ENCODE peak calls at places on chromosomes 13 and 19, in nine cellular contexts. X is stimulated activated CD4-positive, alpha-beta T cell treated with anti-CD3 and anti-CD28 coated beads, Interleukin-12 subunit alpha, Interleukin-12 subunit beta, amount 100 ng/mL, for 48 hours; N is ovary; H is BJ; M is CD4-positive, alpha-beta T cell; U is cerebellar nuclear complex; I is stomach; Q is NCI-H187 treated with DMSO at 0.1 percent for 48 hours; J is fibroblast of pulmonary artery. C is an unnamed sample.

GRCh38 chr13:46523972-46524737 is 28.8 kb upstream of the LRCH1 start:
- DNase-seq in X (no peak), N (no peak), H (no peak), M (no peak), U (no peak), I (no peak), Q (no peak), J (peak), C (no peak)

GRCh38 chr13:46551410-46552301 is 1.3 kb upstream of the LRCH1 start:
- DNase-seq in X (peak), N (peak), H (no peak), M (peak), U (no peak), I (peak), Q (peak), J (peak), C (peak)

GRCh38 chr19:11581740-11582139 is 4.3 kb upstream of the ACP5 start:
- DNase-seq in X (no peak), N (no peak), H (no peak), M (no peak), U (no peak), I (no peak), Q (no peak), J (peak), C (no peak)

GRCh38 chr13:108322206-108322824 is 52.8 kb downstream of the TNFSF13B start:
- DNase-seq in X (no peak), N (no peak), H (no peak), M (no peak), U (no peak), I (no peak), Q (peak), J (peak), C (no peak)

GRCh38 chr19:19651076-19651475 is 7.6 kb upstream of the GMIP start:
- DNase-seq in X (no peak), N (no peak), H (no peak), M (no peak), U (no peak), I (no peak), Q (no peak), J (no peak), C (no peak)

GRCh38 chr19:15265849-15266248 is 33.6 kb upstream of the EPHX3 start:
- DNase-seq in X (no peak), N (peak), H (peak), M (no peak), U (no peak), I (peak), Q (no peak), J (peak), C (peak)

GRCh38 chr19:30083701-30084156 is 141.7 kb downstream of the URI1 start:
- DNase-seq in X (no peak), N (no peak), H (no peak), M (no peak), U (no peak), I (no peak), Q (no peak), J (no peak), C (no peak)

GRCh38 chr19:39416626-39417120 is 4.2 kb downstream of the PLEKHG2 start:
- DNase-seq in X (no peak), N (no peak), H (no peak), M (no peak), U (no peak), I (no peak), Q (no peak), J (no peak), C (no peak)

GRCh38 chr13:76820759-76821158 is 65.4 kb downstream of the KCTD12 start:
- DNase-seq in X (no peak), N (peak), H (no peak), M (no peak), U (no peak), I (no peak), Q (no peak), J (peak), C (peak)

GRCh38 chr13:44402902-44403719 is 29.5 kb downstream of the SERP2 start:
- DNase-seq in X (no peak), N (no peak), H (no peak), M (no peak), U (no peak), I (peak), Q (peak), J (no peak), C (no peak)

GRCh38 chr13:41589434-41589833 is 132.1 kb downstream of the RGCC start:
- DNase-seq in X (no peak), N (no peak), H (no peak), M (no peak), U (no peak), I (no peak), Q (no peak), J (no peak), C (no peak)

GRCh38 chr19:43532962-43533545 is at the start of gene ZNF575:
- DNase-seq in X (peak), N (peak), H (peak), M (peak), U (peak), I (peak), Q (peak), J (peak), C (peak)

GRCh38 chr13:35723061-35723461 is 246.6 kb upstream of the MAB21L1 start:
- DNase-seq in X (no peak), N (peak), H (no peak), M (no peak), U (no peak), I (no peak), Q (no peak), J (peak), C (peak)

GRCh38 chr13:76438050-76438449 is 448.2 kb downstream of the KCTD12 start:
- DNase-seq in X (no peak), N (no peak), H (no peak), M (no peak), U (no peak), I (no peak), Q (no peak), J (no peak), C (no peak)

GRCh38 chr13:113724016-113724758 is 34.8 kb upstream of the TMEM255B start:
- DNase-seq in X (no peak), N (no peak), H (no peak), M (no peak), U (no peak), I (no peak), Q (no peak), J (no peak), C (no peak)

GRCh38 chr13:106378263-106378662 is 157.2 kb downstream of the EFNB2 start:
- DNase-seq in X (no peak), N (no peak), H (no peak), M (no peak), U (no peak), I (no peak), Q (no peak), J (no peak), C (no peak)

GRCh38 chr13:50594276-50594970 is 249.1 kb downstream of the DLEU7 start:
- DNase-seq in X (no peak), N (no peak), H (no peak), M (no peak), U (no peak), I (no peak), Q (peak), J (no peak), C (no peak)

GRCh38 chr19:3544742-3545668 is 6.0 kb downstream of the TEKTIP1 start:
- DNase-seq in X (peak), N (peak), H (no peak), M (peak), U (no peak), I (peak), Q (no peak), J (peak), C (peak)

GRCh38 chr13:28761586-28761985 is 42.8 kb upstream of the SLC46A3 start:
- DNase-seq in X (no peak), N (no peak), H (no peak), M (no peak), U (no peak), I (no peak), Q (no peak), J (no peak), C (no peak)

GRCh38 chr13:30371649-30372265 is 50.5 kb upstream of the UBE2L5 start:
- DNase-seq in X (no peak), N (no peak), H (no peak), M (peak), U (no peak), I (peak), Q (no peak), J (peak), C (peak)

GRCh38 chr19:41746593-41747227 is 8.6 kb upstream of the CEACAM6 start:
- DNase-seq in X (peak), N (no peak), H (no peak), M (peak), U (no peak), I (peak), Q (peak), J (peak), C (peak)

GRCh38 chr19:29076963-29077362 is 136.0 kb downstream of the UQCRFS1 start:
- DNase-seq in X (no peak), N (no peak), H (no peak), M (no peak), U (no peak), I (no peak), Q (no peak), J (no peak), C (no peak)

GRCh38 chr13:76723551-76724232 is 162.5 kb downstream of the KCTD12 start:
- DNase-seq in X (no peak), N (peak), H (peak), M (no peak), U (no peak), I (no peak), Q (no peak), J (peak), C (no peak)

GRCh38 chr19:48826606-48827020 is 9.7 kb downstream of the HSD17B14 start:
- DNase-seq in X (no peak), N (no peak), H (no peak), M (no peak), U (no peak), I (peak), Q (no peak), J (no peak), C (no peak)

GRCh38 chr19:29926031-29926430 is 16.0 kb upstream of the URI1 start:
- DNase-seq in X (no peak), N (no peak), H (no peak), M (no peak), U (no peak), I (no peak), Q (no peak), J (no peak), C (no peak)

GRCh38 chr19:55674459-55674840 is 576 bp upstream of the EPN1 start:
- DNase-seq in X (no peak), N (no peak), H (no peak), M (no peak), U (no peak), I (no peak), Q (no peak), J (no peak), C (no peak)

GRCh38 chr13:106381083-106381482 is 154.4 kb downstream of the EFNB2 start:
- DNase-seq in X (no peak), N (no peak), H (no peak), M (no peak), U (no peak), I (peak), Q (no peak), J (peak), C (no peak)

GRCh38 chr13:76790519-76791289 is 95.5 kb downstream of the KCTD12 start:
- DNase-seq in X (no peak), N (no peak), H (no peak), M (no peak), U (no peak), I (no peak), Q (no peak), J (peak), C (no peak)

GRCh38 chr13:72985610-72986009 is 73.2 kb upstream of the KLF5 start:
- DNase-seq in X (no peak), N (no peak), H (no peak), M (no peak), U (no peak), I (no peak), Q (no peak), J (no peak), C (no peak)

GRCh38 chr13:23637813-23638212 is 67.6 kb downstream of the TNFRSF19 start:
- DNase-seq in X (no peak), N (no peak), H (no peak), M (no peak), U (no peak), I (no peak), Q (no peak), J (no peak), C (no peak)

GRCh38 chr19:17073869-17074627 is 1.2 kb downstream of the HAUS8 start:
- DNase-seq in X (no peak), N (no peak), H (no peak), M (no peak), U (no peak), I (no peak), Q (no peak), J (no peak), C (no peak)

C was measured in mucosa of gallbladder.